ENCODE peak calls at places on chromosomes 11 and 22, in four cellular contexts. H is EL, X is anterior cingulate cortex, U is activated T-cell treated with anti-CD3 and anti-CD28 coated beads for 1 hour. E is an unnamed sample.

GRCh38 chr22:46377566-46378498 is 42.3 kb downstream of the TRMU start:
- DNase-seq in U (no peak), X (no peak), H (peak; percentile 52), E (no peak)

GRCh38 chr11:2585566-2586090 is 114.2 kb downstream of the KCNQ1OT1 start:
- DNase-seq in X (no peak), U (no peak), H (no peak), E (peak; percentile 67)

GRCh38 chr11:124829986-124830385 is 29.8 kb upstream of the MSANTD2 start:
- DNase-seq in X (no peak), U (no peak), H (no peak), E (no peak)

GRCh38 chr22:33204408-33204807 is 146.2 kb upstream of the SYN3 start:
- DNase-seq in H (no peak), U (no peak), X (no peak), E (no peak)

GRCh38 chr22:32079110-32080089 is 36.3 kb downstream of the SLC5A1 start:
- DNase-seq in X (no peak), H (peak; percentile 76), U (no peak), E (no peak)

GRCh38 chr22:43901976-43902643 is 10.3 kb upstream of the PNPLA5 start:
- DNase-seq in U (no peak), H (peak; percentile 96), X (no peak), E (no peak)

GRCh38 chr11:6612816-6613136 is 760 bp upstream of the TAF10 start:
- DNase-seq in X (no peak), H (no peak), U (no peak), E (no peak)

GRCh38 chr11:73206751-73207280 is 11.3 kb upstream of the P2RY2 start:
- DNase-seq in X (no peak), H (peak; percentile 20), U (no peak), E (no peak)

GRCh38 chr22:19992481-19992911 is 24.1 kb downstream of the ARVCF start:
- DNase-seq in X (no peak), H (no peak), U (no peak), E (no peak)

GRCh38 chr11:9606799-9607510 is 33.5 kb downstream of the WEE1 start:
- DNase-seq in U (no peak), H (no peak), X (no peak), E (no peak)

GRCh38 chr11:18329196-18329870 is 7.0 kb downstream of the GTF2H1 start:
- DNase-seq in U (no peak), H (no peak), X (no peak), E (no peak)

GRCh38 chr11:78564037-78564888 is 10.4 kb downstream of the NARS2 start:
- DNase-seq in H (peak; percentile 73), U (no peak), X (no peak), E (no peak)

GRCh38 chr11:83663446-83663845 is 377.3 kb upstream of the CCDC90B start:
- DNase-seq in H (no peak), X (no peak), U (no peak), E (no peak)